ENCODE peak calls at places on chromosome 6, in nine cellular contexts. One of them, this sample, is unnamed.

GRCh38 chr6:143700684-143701342 is 23.0 kb downstream of the PHACTR2 start:
- DNase-seq in psoas muscle: no peak
- DNase-seq in ELR: no peak
- DNase-seq in ovary: no peak
- DNase-seq in D341Med: no peak
- DNase-seq in fibroblast of lung: peak
- DNase-seq in MCF 10A: no peak
- DNase-seq in foreskin keratinocyte: no peak
- DNase-seq in iPS DF 19.7: no peak
- DNase-seq in this sample: no peak

GRCh38 chr6:98716341-98716740 is 118.0 kb upstream of the POU3F2 start:
- DNase-seq in fibroblast of lung: no peak
- DNase-seq in foreskin keratinocyte: no peak
- DNase-seq in D341Med: no peak
- DNase-seq in ovary: no peak
- DNase-seq in ELR: no peak
- DNase-seq in iPS DF 19.7: peak
- DNase-seq in MCF 10A: no peak
- DNase-seq in psoas muscle: no peak
- DNase-seq in this sample: no peak

GRCh38 chr6:50899306-50899840 is 80.7 kb downstream of the TFAP2B start:
- DNase-seq in D341Med: no peak
- DNase-seq in ovary: no peak
- DNase-seq in fibroblast of lung: no peak
- DNase-seq in ELR: no peak
- DNase-seq in MCF 10A: peak
- DNase-seq in psoas muscle: no peak
- DNase-seq in iPS DF 19.7: no peak
- DNase-seq in foreskin keratinocyte: peak
- DNase-seq in this sample: no peak

GRCh38 chr6:143054329-143054728 is 6.4 kb upstream of the AIG1 start:
- DNase-seq in ovary: no peak
- DNase-seq in MCF 10A: no peak
- DNase-seq in iPS DF 19.7: no peak
- DNase-seq in fibroblast of lung: no peak
- DNase-seq in ELR: no peak
- DNase-seq in psoas muscle: no peak
- DNase-seq in D341Med: no peak
- DNase-seq in foreskin keratinocyte: no peak
- DNase-seq in this sample: no peak

GRCh38 chr6:33851959-33852358 is 48.2 kb upstream of the MLN start:
- DNase-seq in ELR: peak
- DNase-seq in D341Med: peak
- DNase-seq in fibroblast of lung: no peak
- DNase-seq in psoas muscle: no peak
- DNase-seq in foreskin keratinocyte: no peak
- DNase-seq in ovary: no peak
- DNase-seq in MCF 10A: peak
- DNase-seq in iPS DF 19.7: peak
- DNase-seq in this sample: no peak

GRCh38 chr6:105492706-105493673 is 90.1 kb upstream of the PREP start:
- DNase-seq in fibroblast of lung: peak
- DNase-seq in MCF 10A: no peak
- DNase-seq in iPS DF 19.7: no peak
- DNase-seq in D341Med: no peak
- DNase-seq in ovary: no peak
- DNase-seq in psoas muscle: no peak
- DNase-seq in foreskin keratinocyte: no peak
- DNase-seq in ELR: no peak
- DNase-seq in this sample: no peak

GRCh38 chr6:156013155-156013554 is 557.5 kb upstream of the NOX3 start:
- DNase-seq in fibroblast of lung: no peak
- DNase-seq in psoas muscle: no peak
- DNase-seq in iPS DF 19.7: no peak
- DNase-seq in ovary: no peak
- DNase-seq in MCF 10A: no peak
- DNase-seq in foreskin keratinocyte: peak
- DNase-seq in ELR: no peak
- DNase-seq in D341Med: no peak
- DNase-seq in this sample: no peak

GRCh38 chr6:111691345-111692225 is 85.9 kb upstream of the TRAF3IP2 start:
- DNase-seq in psoas muscle: no peak
- DNase-seq in ELR: no peak
- DNase-seq in foreskin keratinocyte: no peak
- DNase-seq in ovary: no peak
- DNase-seq in MCF 10A: no peak
- DNase-seq in iPS DF 19.7: no peak
- DNase-seq in D341Med: no peak
- DNase-seq in fibroblast of lung: no peak
- DNase-seq in this sample: no peak